ENCODE peak calls at places on chromosomes 3 and 15, in nine cellular contexts. One of them, this sample, is unnamed.

GRCh38 chr3:112377418-112378071 is 44.6 kb downstream of the CD200 start:
- DNase-seq in GM23338: peak; percentile 38
- DNase-seq in hepatocyte: no peak
- DNase-seq in GM23248: no peak
- DNase-seq in HCT116: no peak
- DNase-seq in neural progenitor cell: no peak
- DNase-seq in PC-3: no peak
- DNase-seq in MM.1S: no peak
- DNase-seq in SK-N-SH: no peak
- DNase-seq in this sample: no peak

GRCh38 chr3:138818175-138818574 is 16.6 kb downstream of the PIK3CB start:
- DNase-seq in GM23338: no peak
- DNase-seq in hepatocyte: no peak
- DNase-seq in GM23248: no peak
- DNase-seq in HCT116: no peak
- DNase-seq in neural progenitor cell: no peak
- DNase-seq in PC-3: no peak
- DNase-seq in MM.1S: no peak
- DNase-seq in SK-N-SH: no peak
- DNase-seq in this sample: no peak

GRCh38 chr3:101253429-101253828 is 66.9 kb downstream of the IMPG2 start:
- DNase-seq in GM23338: no peak
- DNase-seq in hepatocyte: no peak
- DNase-seq in GM23248: no peak
- DNase-seq in HCT116: no peak
- DNase-seq in neural progenitor cell: no peak
- DNase-seq in PC-3: no peak
- DNase-seq in MM.1S: no peak
- DNase-seq in SK-N-SH: no peak
- DNase-seq in this sample: no peak

GRCh38 chr3:157447026-157447694 is 10.5 kb downstream of the PTX3 start:
- DNase-seq in GM23338: peak; percentile 16
- DNase-seq in hepatocyte: peak; percentile 40
- DNase-seq in GM23248: peak; percentile 78
- DNase-seq in HCT116: peak; percentile 4
- DNase-seq in neural progenitor cell: peak; percentile 17
- DNase-seq in PC-3: peak; percentile 69
- DNase-seq in MM.1S: peak; percentile 71
- DNase-seq in SK-N-SH: peak; percentile 11
- DNase-seq in this sample: peak; percentile 1

GRCh38 chr3:135197856-135198255 is 402.8 kb downstream of the EPHB1 start:
- DNase-seq in GM23338: no peak
- DNase-seq in hepatocyte: no peak
- DNase-seq in GM23248: no peak
- DNase-seq in HCT116: no peak
- DNase-seq in neural progenitor cell: no peak
- DNase-seq in PC-3: no peak
- DNase-seq in MM.1S: no peak
- DNase-seq in SK-N-SH: no peak
- DNase-seq in this sample: no peak

GRCh38 chr3:31268868-31269267 is 263.9 kb upstream of the STT3B start:
- DNase-seq in GM23338: no peak
- DNase-seq in hepatocyte: no peak
- DNase-seq in GM23248: no peak
- DNase-seq in HCT116: no peak
- DNase-seq in neural progenitor cell: no peak
- DNase-seq in PC-3: no peak
- DNase-seq in MM.1S: no peak
- DNase-seq in SK-N-SH: no peak
- DNase-seq in this sample: no peak

GRCh38 chr3:119731545-119732343 is 28.9 kb downstream of the CFAP91 start:
- DNase-seq in GM23338: no peak
- DNase-seq in hepatocyte: no peak
- DNase-seq in GM23248: peak; percentile 67
- DNase-seq in HCT116: no peak
- DNase-seq in neural progenitor cell: peak; percentile 65
- DNase-seq in PC-3: peak; percentile 52
- DNase-seq in MM.1S: no peak
- DNase-seq in SK-N-SH: no peak
- DNase-seq in this sample: no peak

GRCh38 chr3:139455855-139456254 is 20.5 kb downstream of the RBP2 start:
- DNase-seq in GM23338: peak; percentile 70
- DNase-seq in hepatocyte: no peak
- DNase-seq in GM23248: peak; percentile 16
- DNase-seq in HCT116: no peak
- DNase-seq in neural progenitor cell: peak; percentile 23
- DNase-seq in PC-3: peak; percentile 21
- DNase-seq in MM.1S: no peak
- DNase-seq in SK-N-SH: peak; percentile 26
- DNase-seq in this sample: no peak

GRCh38 chr3:138148503-138148902 is 16.3 kb upstream of the A4GNT start:
- DNase-seq in GM23338: no peak
- DNase-seq in hepatocyte: no peak
- DNase-seq in GM23248: peak; percentile 10
- DNase-seq in HCT116: no peak
- DNase-seq in neural progenitor cell: no peak
- DNase-seq in PC-3: peak; percentile 3
- DNase-seq in MM.1S: no peak
- DNase-seq in SK-N-SH: no peak
- DNase-seq in this sample: no peak

GRCh38 chr3:141367038-141367730 is 1.1 kb upstream of the ZBTB38 start:
- DNase-seq in GM23338: no peak
- DNase-seq in hepatocyte: peak; percentile 31
- DNase-seq in GM23248: peak; percentile 99
- DNase-seq in HCT116: peak; percentile 57
- DNase-seq in neural progenitor cell: no peak
- DNase-seq in PC-3: peak; percentile 91
- DNase-seq in MM.1S: no peak
- DNase-seq in SK-N-SH: no peak
- DNase-seq in this sample: no peak
- H3K27ac ChIP-seq in GM23338: no peak overlapping the region
- H3K27ac ChIP-seq in hepatocyte: peak overlapping the region; percentile 98
- H3K27ac ChIP-seq in GM23248: peak overlapping the region; percentile 100
- H3K27ac ChIP-seq in HCT116: peak overlapping the region; percentile 89
- H3K27ac ChIP-seq in neural progenitor cell: no peak overlapping the region
- H3K27ac ChIP-seq in PC-3: peak overlapping the region; percentile 100
- H3K27ac ChIP-seq in MM.1S: no peak overlapping the region
- H3K27ac ChIP-seq in SK-N-SH: peak overlapping the region; percentile 88
- H3K27ac ChIP-seq in this sample: no peak overlapping the region

GRCh38 chr3:146537603-146538002 is 6.8 kb downstream of the PLSCR1 start:
- DNase-seq in GM23338: no peak
- DNase-seq in hepatocyte: no peak
- DNase-seq in GM23248: no peak
- DNase-seq in HCT116: no peak
- DNase-seq in neural progenitor cell: no peak
- DNase-seq in PC-3: no peak
- DNase-seq in MM.1S: no peak
- DNase-seq in SK-N-SH: no peak
- DNase-seq in this sample: no peak

GRCh38 chr3:146540236-146540635 is 4.2 kb downstream of the PLSCR1 start:
- DNase-seq in GM23338: no peak
- DNase-seq in hepatocyte: no peak
- DNase-seq in GM23248: no peak
- DNase-seq in HCT116: no peak
- DNase-seq in neural progenitor cell: no peak
- DNase-seq in PC-3: no peak
- DNase-seq in MM.1S: peak; percentile 66
- DNase-seq in SK-N-SH: no peak
- DNase-seq in this sample: no peak

GRCh38 chr3:146536681-146537080 is 7.7 kb downstream of the PLSCR1 start:
- DNase-seq in GM23338: no peak
- DNase-seq in hepatocyte: no peak
- DNase-seq in GM23248: no peak
- DNase-seq in HCT116: no peak
- DNase-seq in neural progenitor cell: peak; percentile 17
- DNase-seq in PC-3: no peak
- DNase-seq in MM.1S: no peak
- DNase-seq in SK-N-SH: no peak
- DNase-seq in this sample: no peak

GRCh38 chr3:146540978-146541377 is 3.4 kb downstream of the PLSCR1 start:
- DNase-seq in GM23338: no peak
- DNase-seq in hepatocyte: no peak
- DNase-seq in GM23248: no peak
- DNase-seq in HCT116: no peak
- DNase-seq in neural progenitor cell: no peak
- DNase-seq in PC-3: no peak
- DNase-seq in MM.1S: no peak
- DNase-seq in SK-N-SH: no peak
- DNase-seq in this sample: no peak

GRCh38 chr3:146539315-146539714 is 5.1 kb downstream of the PLSCR1 start:
- DNase-seq in GM23338: no peak
- DNase-seq in hepatocyte: no peak
- DNase-seq in GM23248: no peak
- DNase-seq in HCT116: no peak
- DNase-seq in neural progenitor cell: no peak
- DNase-seq in PC-3: no peak
- DNase-seq in MM.1S: no peak
- DNase-seq in SK-N-SH: no peak
- DNase-seq in this sample: no peak
- H3K4me1 ChIP-seq in GM23338: peaks cover 36% of the 10 kb centered on the region
- H3K4me1 ChIP-seq in hepatocyte: peaks cover 8% of the 10 kb centered on the region
- H3K4me1 ChIP-seq in GM23248: peaks cover 13% of the 10 kb centered on the region
- H3K4me1 ChIP-seq in HCT116: no peaks in the 10 kb centered on the region
- H3K4me1 ChIP-seq in neural progenitor cell: no peaks in the 10 kb centered on the region
- H3K4me1 ChIP-seq in PC-3: peaks cover 28% of the 10 kb centered on the region
- H3K4me1 ChIP-seq in MM.1S: peaks cover 34% of the 10 kb centered on the region
- H3K4me1 ChIP-seq in SK-N-SH: peaks cover 3% of the 10 kb centered on the region
- H3K4me1 ChIP-seq in this sample: no peaks in the 10 kb centered on the region

GRCh38 chr3:46187876-46188275 is 20.2 kb downstream of the CCR1 start:
- DNase-seq in GM23338: no peak
- DNase-seq in hepatocyte: peak; percentile 66
- DNase-seq in GM23248: peak; percentile 85
- DNase-seq in HCT116: peak; percentile 7
- DNase-seq in neural progenitor cell: no peak
- DNase-seq in PC-3: peak; percentile 76
- DNase-seq in MM.1S: peak; percentile 76
- DNase-seq in SK-N-SH: no peak
- DNase-seq in this sample: no peak
- TF ChIP-seq EZH2phosphoT487 in GM23338: no peak
- TF ChIP-seq EZH2phosphoT487 in hepatocyte: no peak
- TF ChIP-seq EZH2phosphoT487 in GM23248: no peak
- TF ChIP-seq EZH2phosphoT487 in HCT116: no peak
- TF ChIP-seq EZH2phosphoT487 in neural progenitor cell: no peak
- TF ChIP-seq EZH2phosphoT487 in PC-3: no peak
- TF ChIP-seq EZH2phosphoT487 in MM.1S: no peak
- TF ChIP-seq EZH2phosphoT487 in SK-N-SH: no peak
- TF ChIP-seq EZH2phosphoT487 in this sample: no peak

GRCh38 chr3:115341208-115341607 is 194.1 kb upstream of the ZBTB20 start:
- DNase-seq in GM23338: no peak
- DNase-seq in hepatocyte: peak; percentile 3
- DNase-seq in GM23248: peak; percentile 79
- DNase-seq in HCT116: peak; percentile 57
- DNase-seq in neural progenitor cell: no peak
- DNase-seq in PC-3: peak; percentile 80
- DNase-seq in MM.1S: no peak
- DNase-seq in SK-N-SH: no peak
- DNase-seq in this sample: no peak

GRCh38 chr3:115336836-115337235 is 189.7 kb upstream of the ZBTB20 start:
- DNase-seq in GM23338: no peak
- DNase-seq in hepatocyte: no peak
- DNase-seq in GM23248: no peak
- DNase-seq in HCT116: no peak
- DNase-seq in neural progenitor cell: no peak
- DNase-seq in PC-3: no peak
- DNase-seq in MM.1S: no peak
- DNase-seq in SK-N-SH: no peak
- DNase-seq in this sample: no peak

GRCh38 chr3:115340586-115340985 is 193.5 kb upstream of the ZBTB20 start:
- DNase-seq in GM23338: no peak
- DNase-seq in hepatocyte: no peak
- DNase-seq in GM23248: peak; percentile 27
- DNase-seq in HCT116: no peak
- DNase-seq in neural progenitor cell: no peak
- DNase-seq in PC-3: no peak
- DNase-seq in MM.1S: no peak
- DNase-seq in SK-N-SH: no peak
- DNase-seq in this sample: no peak
- H3K27ac ChIP-seq in GM23338: no peak overlapping the region
- H3K27ac ChIP-seq in hepatocyte: no peak overlapping the region
- H3K27ac ChIP-seq in GM23248: no peak overlapping the region
- H3K27ac ChIP-seq in HCT116: no peak overlapping the region
- H3K27ac ChIP-seq in neural progenitor cell: no peak overlapping the region
- H3K27ac ChIP-seq in PC-3: no peak overlapping the region
- H3K27ac ChIP-seq in MM.1S: no peak overlapping the region
- H3K27ac ChIP-seq in SK-N-SH: no peak overlapping the region
- H3K27ac ChIP-seq in this sample: no peak overlapping the region

GRCh38 chr15:38071211-38071972 is 137.0 kb downstream of the TMCO5A start:
- DNase-seq in GM23338: no peak
- DNase-seq in hepatocyte: no peak
- DNase-seq in GM23248: peak; percentile 31
- DNase-seq in HCT116: no peak
- DNase-seq in neural progenitor cell: no peak
- DNase-seq in PC-3: peak; percentile 51
- DNase-seq in MM.1S: no peak
- DNase-seq in SK-N-SH: no peak
- DNase-seq in this sample: no peak

GRCh38 chr15:38073278-38073930 is 139.0 kb downstream of the TMCO5A start:
- DNase-seq in GM23338: peak; percentile 38
- DNase-seq in hepatocyte: peak; percentile 28
- DNase-seq in GM23248: peak; percentile 43
- DNase-seq in HCT116: peak; percentile 28
- DNase-seq in neural progenitor cell: peak; percentile 33
- DNase-seq in PC-3: peak; percentile 7
- DNase-seq in MM.1S: peak; percentile 84
- DNase-seq in SK-N-SH: no peak
- DNase-seq in this sample: peak; percentile 69

GRCh38 chr15:38072507-38073277 is 138.3 kb downstream of the TMCO5A start:
- DNase-seq in GM23338: peak; percentile 98
- DNase-seq in hepatocyte: peak; percentile 83
- DNase-seq in GM23248: peak; percentile 86
- DNase-seq in HCT116: peak; percentile 76
- DNase-seq in neural progenitor cell: peak; percentile 96
- DNase-seq in PC-3: peak; percentile 82
- DNase-seq in MM.1S: peak; percentile 93
- DNase-seq in SK-N-SH: peak; percentile 84
- DNase-seq in this sample: peak; percentile 92

GRCh38 chr15:38070778-38071177 is 136.3 kb downstream of the TMCO5A start:
- DNase-seq in GM23338: no peak
- DNase-seq in hepatocyte: no peak
- DNase-seq in GM23248: no peak
- DNase-seq in HCT116: no peak
- DNase-seq in neural progenitor cell: no peak
- DNase-seq in PC-3: peak; percentile 19
- DNase-seq in MM.1S: no peak
- DNase-seq in SK-N-SH: no peak
- DNase-seq in this sample: no peak

DNA sequence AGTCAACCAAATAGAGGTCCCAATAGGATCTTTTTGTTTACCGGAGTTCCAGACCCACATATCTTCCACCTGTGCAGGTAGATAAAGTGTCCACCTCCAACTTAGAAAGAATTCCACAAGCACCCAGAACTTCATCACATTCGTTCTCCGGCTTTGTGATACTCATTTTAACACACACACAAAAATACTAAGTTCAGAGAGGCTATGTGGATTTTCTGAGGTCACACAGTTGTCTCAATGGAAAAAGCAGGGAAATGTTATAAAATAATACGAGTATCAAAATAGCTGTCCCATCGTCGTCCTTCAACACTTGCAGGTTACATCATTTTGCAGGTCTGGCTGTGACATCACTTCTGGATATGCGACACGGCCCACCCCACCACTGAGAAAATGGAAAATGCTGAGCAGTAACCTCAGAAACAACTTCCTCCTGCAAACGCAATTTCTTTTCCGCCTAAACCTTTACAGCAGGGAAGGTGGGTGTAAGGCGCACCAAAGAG is 137.6 kb downstream of the TMCO5A start:
- DNase-seq in GM23338: peak; percentile 22
- DNase-seq in hepatocyte: no peak
- DNase-seq in GM23248: no peak
- DNase-seq in HCT116: no peak
- DNase-seq in neural progenitor cell: no peak
- DNase-seq in PC-3: no peak
- DNase-seq in MM.1S: no peak
- DNase-seq in SK-N-SH: no peak
- DNase-seq in this sample: no peak
- H3K4me1 ChIP-seq in GM23338: peaks cover 41% of the 10 kb centered on the region
- H3K4me1 ChIP-seq in hepatocyte: peaks cover 42% of the 10 kb centered on the region
- H3K4me1 ChIP-seq in GM23248: peaks cover 39% of the 10 kb centered on the region
- H3K4me1 ChIP-seq in HCT116: peaks cover 26% of the 10 kb centered on the region
- H3K4me1 ChIP-seq in neural progenitor cell: peaks cover 76% of the 10 kb centered on the region
- H3K4me1 ChIP-seq in PC-3: peaks cover 65% of the 10 kb centered on the region
- H3K4me1 ChIP-seq in MM.1S: peaks cover 62% of the 10 kb centered on the region
- H3K4me1 ChIP-seq in SK-N-SH: peaks cover 29% of the 10 kb centered on the region
- H3K4me1 ChIP-seq in this sample: peaks cover 81% of the 10 kb centered on the region

This sample was measured in OCI-LY7.